ENCODE peak calls at places on chromosomes 4 and X, in five cellular contexts. W is fibroblast of lung; U is CD8-positive, alpha-beta memory T cell; M is left lung; S is astrocyte. Z is an unnamed sample.

GRCh38 chr4:56311299-56311975 is 75.9 kb downstream of the AASDH start:
- DNase-seq in S (no peak), M (no peak), U (no peak), W (no peak), Z (no peak)

GRCh38 chr4:105923507-105924238 is 28.4 kb downstream of the NPNT start:
- DNase-seq in U (no peak), W (peak; percentile 22), M (no peak), S (peak; percentile 8), Z (no peak)

GRCh38 chr4:105350859-105351494 is 122.9 kb downstream of the PPA2 start:
- DNase-seq in U (no peak), W (peak; percentile 74), M (no peak), S (peak; percentile 73), Z (no peak)

GRCh38 chrX:110671068-110671803 is 124.4 kb downstream of the CHRDL1 start:
- DNase-seq in M (no peak), S (peak; percentile 42), W (peak; percentile 58), U (no peak), Z (no peak)

GRCh38 chr4:79852305-79852730 is 220.7 kb downstream of the ANTXR2 start:
- DNase-seq in U (no peak), M (no peak), S (peak; percentile 9), W (peak; percentile 19), Z (peak; percentile 39)

GRCh38 chr4:177339794-177340374 is 30.2 kb downstream of the NEIL3 start:
- DNase-seq in W (peak; percentile 27), S (peak; percentile 17), U (no peak), M (no peak), Z (no peak)

GRCh38 chr4:151567056-151567455 is 158.1 kb downstream of the FHIP1A start:
- DNase-seq in M (no peak), U (no peak), S (no peak), W (no peak), Z (no peak)

GRCh38 chrX:140822184-140822583 is 112.6 kb downstream of the LINC00632 start:
- DNase-seq in M (no peak), S (no peak), W (no peak), U (no peak), Z (no peak)

GRCh38 chr4:57131849-57132745 is 21.9 kb upstream of the IGFBP7 start:
- DNase-seq in U (no peak), S (peak; percentile 67), W (peak; percentile 74), M (no peak), Z (no peak)

GRCh38 chrX:40570346-40571093 is 10.2 kb upstream of the ATP6AP2 start:
- DNase-seq in W (no peak), U (no peak), M (no peak), S (no peak), Z (no peak)

GRCh38 chrX:10166731-10167149 is 10.0 kb downstream of the CLCN4 start:
- DNase-seq in S (no peak), W (no peak), M (peak; percentile 84), U (no peak), Z (no peak)

GRCh38 chrX:112368371-112368770 is 285.8 kb upstream of the TRPC5 start:
- DNase-seq in U (no peak), M (no peak), S (no peak), W (no peak), Z (no peak)

GRCh38 chrX:119502727-119503483 is 34.7 kb downstream of the SLC25A5 start:
- DNase-seq in S (peak; percentile 39), M (no peak), U (peak; percentile 51), W (peak; percentile 60), Z (no peak)

GRCh38 chr4:41575207-41575606 is 37.2 kb downstream of the LIMCH1 start:
- DNase-seq in W (no peak), S (no peak), M (no peak), U (no peak), Z (no peak)

GRCh38 chr4:186204103-186204559 is 12.8 kb downstream of the CYP4V2 start:
- DNase-seq in M (no peak), S (peak; percentile 8), W (peak; percentile 32), U (no peak), Z (no peak)

GRCh38 chrX:80430826-80431501 is 10.7 kb downstream of the TENT5D start:
- DNase-seq in U (no peak), W (no peak), M (no peak), S (no peak), Z (no peak)

GRCh38 chr4:182062458-182062857 is 180.7 kb upstream of the TENM3 start:
- DNase-seq in M (no peak), W (peak; percentile 18), S (no peak), U (no peak), Z (no peak)

GRCh38 chr4:26441110-26441509 is 49.2 kb downstream of the CCKAR start:
- DNase-seq in S (peak; percentile 55), M (no peak), U (no peak), W (peak; percentile 64), Z (no peak)

GRCh38 chr4:126697748-126698147 is 935.0 kb upstream of the INTU start:
- DNase-seq in S (peak; percentile 83), U (no peak), W (peak; percentile 86), M (no peak), Z (no peak)

GRCh38 chr4:81722229-81722900 is 250.7 kb upstream of the RASGEF1B start:
- DNase-seq in U (no peak), S (no peak), M (no peak), W (no peak), Z (no peak)

GRCh38 chrX:120213438-120214265 is 37.0 kb upstream of the ZBTB33 start:
- DNase-seq in S (peak; percentile 15), U (peak; percentile 58), M (no peak), W (peak; percentile 33), Z (no peak)

GRCh38 chrX:101550825-101551767 is 749 bp downstream of the ARMCX1 start:
- DNase-seq in S (peak; percentile 20), W (peak; percentile 36), M (peak; percentile 68), U (no peak), Z (peak; percentile 82)

GRCh38 chr4:174157106-174157607 is 126.3 kb downstream of the FBXO8 start:
- DNase-seq in W (no peak), S (no peak), U (no peak), M (no peak), Z (no peak)

GRCh38 chr4:183600189-183600685 is 58.7 kb downstream of the RWDD4 start:
- DNase-seq in M (no peak), U (no peak), W (no peak), S (no peak), Z (no peak)

GRCh38 chr4:2337131-2337723 is 75.3 kb upstream of the MXD4 start:
- DNase-seq in W (no peak), U (no peak), M (peak; percentile 51), S (no peak), Z (no peak)

GRCh38 chr4:48421101-48421500 is 62.0 kb upstream of the SLC10A4 start:
- DNase-seq in M (no peak), W (no peak), U (no peak), S (no peak), Z (no peak)

GRCh38 chr4:40223343-40223742 is 26.5 kb downstream of the RHOH start:
- DNase-seq in U (no peak), W (no peak), S (no peak), M (no peak), Z (no peak)

GRCh38 chr4:40228497-40229365 is 31.9 kb downstream of the RHOH start:
- DNase-seq in U (no peak), S (no peak), W (no peak), M (no peak), Z (no peak)

GRCh38 chr4:40225497-40225896 is 28.7 kb downstream of the RHOH start:
- DNase-seq in W (no peak), S (no peak), M (no peak), U (no peak), Z (no peak)

GRCh38 chr4:40231464-40231863 is 34.6 kb downstream of the RHOH start:
- DNase-seq in W (no peak), M (no peak), S (no peak), U (no peak), Z (no peak)

GRCh38 chr4:40227284-40227683 is 30.5 kb downstream of the RHOH start:
- DNase-seq in U (peak; percentile 69), S (no peak), M (no peak), W (no peak), Z (no peak)
- H3K4me1 ChIP-seq in U (peaks cover 96% of the 10 kb centered on the region), S (no peaks in the 10 kb centered on the region), M (peaks cover 7% of the 10 kb centered on the region), W (no peaks in the 10 kb centered on the region), Z (no peaks in the 10 kb centered on the region)

DNA sequence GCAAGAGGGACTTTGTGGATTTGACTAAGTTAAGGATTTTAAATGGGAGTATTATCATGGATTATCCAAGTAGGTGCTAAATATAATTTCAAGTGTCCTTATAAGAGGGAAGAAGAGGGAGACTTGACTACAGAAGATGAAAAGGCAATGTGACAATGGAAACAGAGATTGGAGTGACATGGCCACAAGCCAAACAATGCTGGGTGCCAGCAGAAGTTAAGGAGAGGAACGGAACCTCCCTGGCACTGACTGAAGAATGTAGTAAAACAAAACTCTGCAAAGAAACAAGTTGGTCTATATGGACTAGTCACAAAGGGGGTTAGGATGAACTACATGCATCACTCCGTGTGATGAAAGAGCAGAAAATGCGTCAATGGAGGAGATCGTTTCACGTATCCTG is 395.8 kb upstream of the GALNT7 start:
- DNase-seq in M (no peak), W (no peak), S (no peak), U (no peak), Z (no peak)
- H3K4me1 ChIP-seq in M (no peaks in the 10 kb centered on the region), W (no peaks in the 10 kb centered on the region), S (no peaks in the 10 kb centered on the region), U (no peaks in the 10 kb centered on the region), Z (no peaks in the 10 kb centered on the region)

GRCh38 chr4:146338512-146338911 is 124.2 kb downstream of the REELD1 start:
- DNase-seq in W (no peak), S (no peak), M (no peak), U (no peak), Z (no peak)
- H3K4me1 ChIP-seq in W (peaks cover 6% of the 10 kb centered on the region), S (peaks cover 19% of the 10 kb centered on the region), M (peaks cover 23% of the 10 kb centered on the region), U (peaks cover 7% of the 10 kb centered on the region), Z (peaks cover 6% of the 10 kb centered on the region)

GRCh38 chr4:145525291-145525740 is 43.7 kb downstream of the SMAD1 start:
- DNase-seq in W (peak; percentile 27), U (no peak), S (no peak), M (no peak), Z (no peak)
- H3K4me1 ChIP-seq in W (no peaks in the 10 kb centered on the region), U (no peaks in the 10 kb centered on the region), S (no peaks in the 10 kb centered on the region), M (peaks cover 7% of the 10 kb centered on the region), Z (no peaks in the 10 kb centered on the region)

Z was measured in right cardiac atrium.